ENCODE peak calls at places on chromosome X, in seven cellular contexts. Y, T, F, Q, I, H and K are unnamed samples.

GRCh38 chrX:36856849-36857248 is 151.3 kb upstream of the FAM47C start:
- DNase-seq in Y (peak), T (no peak), F (no peak), Q (peak), I (no peak), H (peak), K (no peak)

GRCh38 chrX:120647127-120647526 is 17.3 kb upstream of the C1GALT1C1 start:
- DNase-seq in Y (no peak), T (peak), F (no peak), Q (no peak), I (peak), H (no peak), K (no peak)

GRCh38 chrX:47605024-47605423 is 14.6 kb downstream of the SYN1 start:
- DNase-seq in Y (no peak), T (no peak), F (no peak), Q (no peak), I (no peak), H (no peak), K (no peak)

GRCh38 chrX:48576108-48576507 is 1.8 kb downstream of the RBM3 start:
- DNase-seq in Y (no peak), T (no peak), F (no peak), Q (no peak), I (no peak), H (no peak), K (no peak)

GRCh38 chrX:139971394-139971749 is 6.1 kb upstream of the CXorf66 start:
- DNase-seq in Y (no peak), T (no peak), F (no peak), Q (peak), I (no peak), H (peak), K (no peak)

GRCh38 chrX:16436348-16437188 is 213.4 kb upstream of the S100G start:
- DNase-seq in Y (peak), T (peak), F (peak), Q (peak), I (peak), H (peak), K (peak)

GRCh38 chrX:136146614-136147319 is 566 bp upstream of the FHL1 start:
- DNase-seq in Y (no peak), T (no peak), F (no peak), Q (no peak), I (no peak), H (peak), K (no peak)

GRCh38 chrX:150704030-150704613 is 10.9 kb downstream of the MTMR1 start:
- DNase-seq in Y (no peak), T (peak), F (no peak), Q (no peak), I (no peak), H (peak), K (peak)

GRCh38 chrX:65643786-65644111 is 23.7 kb upstream of the MSN start:
- DNase-seq in Y (no peak), T (peak), F (no peak), Q (no peak), I (no peak), H (no peak), K (no peak)

GRCh38 chrX:149704664-149705063 is 7.2 kb upstream of the MAGEA11 start:
- DNase-seq in Y (no peak), T (no peak), F (no peak), Q (no peak), I (no peak), H (no peak), K (no peak)

GRCh38 chrX:102765217-102765616 is 44.7 kb downstream of the GPRASP3 start:
- DNase-seq in Y (peak), T (peak), F (no peak), Q (no peak), I (no peak), H (peak), K (peak)

GRCh38 chrX:70664726-70665125 is 220.1 kb downstream of the DLG3 start:
- DNase-seq in Y (peak), T (peak), F (peak), Q (peak), I (peak), H (peak), K (peak)

GRCh38 chrX:148933881-148934280 is 433.5 kb downstream of the AFF2 start:
- DNase-seq in Y (no peak), T (peak), F (no peak), Q (no peak), I (no peak), H (no peak), K (peak)

GRCh38 chrX:1455948-1456280 is 3.2 kb upstream of the ASMTL start:
- DNase-seq in Y (no peak), T (no peak), F (no peak), Q (no peak), I (no peak), H (no peak), K (no peak)

GRCh38 chrX:129779747-129780146 is at the start of gene SASH3:
- DNase-seq in Y (no peak), T (no peak), F (no peak), Q (no peak), I (no peak), H (no peak), K (no peak)

GRCh38 chrX:70359458-70359857 is 63.7 kb upstream of the GDPD2 start:
- DNase-seq in Y (no peak), T (no peak), F (no peak), Q (no peak), I (no peak), H (no peak), K (no peak)

GRCh38 chrX:275967-276587 is 5.1 kb upstream of the PLCXD1 start:
- DNase-seq in Y (peak), T (peak), F (peak), Q (peak), I (peak), H (peak), K (peak)

GRCh38 chrX:136665258-136665900 is 17.4 kb downstream of the CD40LG start:
- DNase-seq in Y (no peak), T (no peak), F (no peak), Q (no peak), I (no peak), H (no peak), K (no peak)

GRCh38 chrX:39907964-39908616 is 189.7 kb downstream of the BCOR start:
- DNase-seq in Y (peak), T (peak), F (peak), Q (peak), I (peak), H (peak), K (peak)

GRCh38 chrX:21940356-21940829 is at the start of gene SMS:
- DNase-seq in Y (peak), T (peak), F (no peak), Q (peak), I (peak), H (peak), K (peak)

GRCh38 chrX:1727531-1728027 is 112.7 kb downstream of the ASMT start:
- DNase-seq in Y (no peak), T (peak), F (peak), Q (no peak), I (peak), H (peak), K (peak)

GRCh38 chrX:38880460-38880859 is 79.2 kb downstream of the MID1IP1 start:
- DNase-seq in Y (no peak), T (no peak), F (no peak), Q (no peak), I (peak), H (peak), K (peak)

GRCh38 chrX:25941087-25941486 is 197.1 kb upstream of the MAGEB18 start:
- DNase-seq in Y (peak), T (peak), F (no peak), Q (no peak), I (no peak), H (no peak), K (peak)

GRCh38 chrX:25544641-25545040 is 528.9 kb upstream of the ARX start:
- DNase-seq in Y (peak), T (no peak), F (no peak), Q (no peak), I (no peak), H (no peak), K (peak)

GRCh38 chrX:23898412-23898959 is 9.3 kb downstream of the APOO start:
- DNase-seq in Y (peak), T (peak), F (no peak), Q (no peak), I (no peak), H (peak), K (peak)

GRCh38 chrX:22135994-22136684 is 104.0 kb downstream of the PHEX start:
- DNase-seq in Y (peak), T (peak), F (peak), Q (peak), I (peak), H (peak), K (peak)

GRCh38 chrX:48971325-48972213 is at the start of gene KCND1:
- DNase-seq in Y (peak), T (no peak), F (no peak), Q (peak), I (no peak), H (peak), K (peak)

GRCh38 chrX:87805829-87806490 is 288.4 kb downstream of the KLHL4 start:
- DNase-seq in Y (no peak), T (no peak), F (no peak), Q (no peak), I (no peak), H (no peak), K (peak)

GRCh38 chrX:25721564-25721963 is 416.6 kb upstream of the MAGEB18 start:
- DNase-seq in Y (peak), T (no peak), F (no peak), Q (peak), I (peak), H (peak), K (no peak)

GRCh38 chrX:39260965-39261364 is 459.7 kb downstream of the MID1IP1 start:
- DNase-seq in Y (no peak), T (peak), F (no peak), Q (no peak), I (no peak), H (peak), K (peak)

GRCh38 chrX:69068295-69069085 is 96.8 kb downstream of the PJA1 start:
- DNase-seq in Y (no peak), T (no peak), F (no peak), Q (no peak), I (no peak), H (no peak), K (no peak)

GRCh38 chrX:69067841-69068240 is 97.4 kb downstream of the PJA1 start:
- DNase-seq in Y (no peak), T (no peak), F (no peak), Q (no peak), I (no peak), H (no peak), K (no peak)

GRCh38 chrX:69070949-69071650 is 94.2 kb downstream of the PJA1 start:
- DNase-seq in Y (no peak), T (no peak), F (no peak), Q (no peak), I (no peak), H (peak), K (no peak)

GRCh38 chrX:69069086-69069445 is 96.2 kb downstream of the PJA1 start:
- DNase-seq in Y (no peak), T (no peak), F (no peak), Q (no peak), I (no peak), H (no peak), K (no peak)

DNA sequence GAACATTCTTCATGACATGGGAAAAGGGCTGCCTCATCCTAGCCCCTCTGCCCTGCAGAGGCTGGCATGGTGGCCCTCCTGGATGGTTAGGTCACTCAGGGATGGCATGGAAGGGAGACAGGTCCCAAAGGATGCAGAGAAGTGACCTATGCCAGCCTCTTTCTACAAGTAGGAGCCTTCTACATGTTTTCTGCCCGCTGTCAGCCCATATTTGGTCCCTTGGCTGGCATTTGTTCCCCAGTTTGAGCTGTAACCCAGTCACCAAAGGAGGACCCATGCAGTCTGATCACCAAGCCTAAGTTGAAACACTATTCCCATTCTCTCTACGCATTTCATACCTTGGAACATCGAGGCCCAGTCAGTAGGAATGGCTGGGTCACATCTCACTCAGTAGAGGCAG is 95.4 kb downstream of the PJA1 start:
- DNase-seq in Y (no peak), T (no peak), F (no peak), Q (no peak), I (no peak), H (no peak), K (no peak)
- H3K4me3 ChIP-seq in Y (no peak), T (no peak), F (no peak), Q (no peak), I (no peak), H (no peak), K (no peak)

DNA sequence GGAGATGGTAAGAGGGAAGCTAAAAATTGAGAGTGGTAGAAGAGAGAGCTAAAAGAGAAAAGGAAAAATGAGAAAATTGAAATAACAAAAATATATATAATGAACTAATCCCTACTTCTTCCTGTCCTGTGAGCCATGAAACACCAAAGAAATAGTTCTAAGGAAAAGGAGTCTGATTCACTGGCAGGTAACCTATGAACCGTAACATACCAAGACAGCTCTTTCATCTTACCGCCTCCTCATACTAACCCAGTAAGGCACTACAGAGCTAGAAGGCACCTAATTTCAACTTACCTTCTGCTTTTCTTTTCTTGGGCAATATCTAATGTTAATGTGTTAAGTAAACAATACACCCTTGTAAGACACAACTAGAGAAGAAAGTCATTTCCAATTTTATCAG is 297.7 kb upstream of the DIAPH2 start:
- DNase-seq in Y (no peak), T (no peak), F (no peak), Q (no peak), I (no peak), H (no peak), K (no peak)
- TF ChIP-seq EZH2 in Y (no peak), T (no peak), F (no peak), Q (no peak), I (no peak), H (no peak), K (no peak)

DNA sequence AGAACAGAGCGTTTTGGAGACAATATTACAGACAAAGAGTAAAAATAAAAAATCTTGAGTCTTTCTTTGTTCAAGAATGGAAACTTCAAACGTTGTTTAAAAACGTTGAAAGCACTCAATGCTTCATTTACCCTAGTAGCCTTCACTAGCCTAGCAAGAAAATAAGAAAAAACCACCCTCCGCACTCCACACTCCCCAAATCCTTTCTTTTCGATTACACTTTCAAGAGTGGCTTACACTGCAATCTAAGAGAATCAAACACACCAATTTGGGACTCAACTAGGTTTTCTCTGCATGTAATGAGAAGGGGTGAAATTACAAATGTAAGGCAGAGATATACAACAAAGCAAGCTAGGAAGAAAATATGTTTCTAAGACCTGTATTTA is 4.7 kb downstream of the TMSB4X start:
- DNase-seq in Y (no peak), T (no peak), F (no peak), Q (no peak), I (no peak), H (peak), K (no peak)
- H3K27ac ChIP-seq in Y (no peak), T (no peak), F (no peak), Q (no peak), I (no peak), H (peak), K (peak)

DNA sequence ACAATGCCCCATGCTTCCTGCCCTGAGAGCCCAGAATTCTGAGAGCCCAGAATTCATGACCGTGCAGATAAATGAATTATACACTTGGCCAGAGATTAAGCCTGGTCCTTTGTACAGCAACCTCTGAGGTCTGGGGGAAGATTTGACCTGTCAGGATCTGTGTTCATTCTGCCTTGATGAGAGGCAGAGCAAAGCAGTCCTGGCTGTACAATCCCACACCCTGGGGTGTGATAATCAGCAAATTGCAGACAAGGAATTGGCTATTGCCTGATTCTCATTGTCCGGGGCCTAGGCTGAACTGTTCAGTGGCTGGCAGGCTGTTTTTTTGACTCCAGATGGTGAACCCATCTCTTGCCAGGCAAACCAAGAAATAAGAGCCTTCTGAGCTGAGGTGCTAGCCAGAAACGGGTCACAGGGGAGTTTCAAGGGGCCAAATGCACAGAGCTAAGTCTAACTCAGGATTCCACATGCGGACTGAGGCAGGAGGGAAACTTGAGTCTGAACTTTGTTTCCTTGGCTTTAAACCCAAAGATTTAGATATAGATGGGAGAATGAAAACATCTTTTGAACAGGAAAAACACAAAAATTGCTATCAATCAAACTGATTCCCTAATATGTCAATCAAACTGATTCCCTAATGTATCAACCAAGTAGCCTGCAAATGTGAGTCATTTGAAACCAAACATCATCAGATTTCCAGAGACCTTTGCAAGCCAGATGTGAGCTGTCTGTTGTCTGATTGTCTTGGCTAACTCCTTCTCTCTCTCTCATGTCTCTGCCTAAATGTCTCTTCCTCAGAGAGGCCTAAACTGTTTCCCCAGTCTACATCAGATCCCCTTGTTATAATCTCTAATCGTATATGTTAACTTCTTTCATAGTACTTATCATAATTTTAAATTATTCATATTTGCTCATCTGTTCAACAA is 159.3 kb downstream of the ATG4A start:
- DNase-seq in Y (no peak), T (no peak), F (no peak), Q (no peak), I (no peak), H (no peak), K (no peak)
- H3K4me3 ChIP-seq in Y (no peak), T (no peak), F (no peak), Q (no peak), I (no peak), H (no peak), K (no peak)

GRCh38 chrX:131067846-131068745 is 9.9 kb downstream of the ARHGAP36 start:
- DNase-seq in Y (no peak), T (no peak), F (no peak), Q (no peak), I (no peak), H (no peak), K (no peak)
- TF ChIP-seq EZH2 in Y (peak), T (peak), F (no peak), Q (peak), I (no peak), H (no peak), K (no peak)

DNA sequence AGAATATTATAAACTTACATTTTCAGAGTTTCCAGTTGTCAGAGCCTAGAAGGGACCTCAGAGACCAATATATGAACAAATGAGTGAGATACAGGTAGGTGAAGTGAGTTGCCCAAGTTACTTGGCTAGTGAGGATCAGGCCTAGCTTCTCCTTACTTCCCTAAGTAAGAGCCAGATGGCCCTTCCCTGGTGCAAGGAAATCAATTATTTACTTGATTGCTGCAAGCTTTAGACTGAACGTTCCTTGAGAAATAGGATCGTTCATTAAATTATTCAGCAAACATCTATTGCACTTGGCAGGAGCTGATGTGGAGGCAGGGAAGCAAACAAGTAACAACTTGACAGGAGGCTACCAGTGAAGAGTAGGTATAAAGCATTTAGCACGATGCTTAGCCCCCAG is 117.8 kb downstream of the EFHC2 start:
- DNase-seq in Y (no peak), T (peak), F (no peak), Q (no peak), I (no peak), H (no peak), K (no peak)
- H3K27ac ChIP-seq in Y (no peak), T (no peak), F (no peak), Q (no peak), I (no peak), H (no peak), K (no peak)

GRCh38 chrX:134551365-134552095 is 91.6 kb downstream of the HPRT1 start:
- DNase-seq in Y (peak), T (no peak), F (no peak), Q (peak), I (no peak), H (peak), K (peak)
- H3K4me3 ChIP-seq in Y (peak), T (no peak), F (no peak), Q (no peak), I (no peak), H (peak), K (peak)